ENCODE peak calls at places on chromosomes 6 and 20, in five cellular contexts. One of them, this sample, is unnamed.

GRCh38 chr6:96899019-96899418 is 1.3 kb upstream of the NDUFAF4 start:
- DNase-seq in CD4-positive, alpha-beta T cell: no peak
- DNase-seq in nephron progenitor cell: no peak
- DNase-seq in fibroblast of pulmonary artery: peak; percentile 67
- DNase-seq in WTC11: no peak
- DNase-seq in this sample: no peak

GRCh38 chr6:22250486-22250885 is 46.4 kb downstream of the PRL start:
- DNase-seq in CD4-positive, alpha-beta T cell: no peak
- DNase-seq in nephron progenitor cell: no peak
- DNase-seq in fibroblast of pulmonary artery: no peak
- DNase-seq in WTC11: peak; percentile 53
- DNase-seq in this sample: no peak

GRCh38 chr6:111210074-111210729 is 122.9 kb downstream of the SLC16A10 start:
- DNase-seq in CD4-positive, alpha-beta T cell: no peak
- DNase-seq in nephron progenitor cell: peak; percentile 13
- DNase-seq in fibroblast of pulmonary artery: peak; percentile 75
- DNase-seq in WTC11: no peak
- DNase-seq in this sample: peak; percentile 36

GRCh38 chr20:44123874-44124535 is 63.0 kb downstream of the JPH2 start:
- DNase-seq in CD4-positive, alpha-beta T cell: no peak
- DNase-seq in nephron progenitor cell: no peak
- DNase-seq in fibroblast of pulmonary artery: no peak
- DNase-seq in WTC11: no peak
- DNase-seq in this sample: no peak

GRCh38 chr6:163490826-163491577 is 76.5 kb downstream of the QKI start:
- DNase-seq in CD4-positive, alpha-beta T cell: no peak
- DNase-seq in nephron progenitor cell: no peak
- DNase-seq in fibroblast of pulmonary artery: peak; percentile 59
- DNase-seq in WTC11: no peak
- DNase-seq in this sample: no peak

GRCh38 chr6:79307321-79308036 is 73.0 kb upstream of the HMGN3 start:
- DNase-seq in CD4-positive, alpha-beta T cell: no peak
- DNase-seq in nephron progenitor cell: no peak
- DNase-seq in fibroblast of pulmonary artery: peak; percentile 43
- DNase-seq in WTC11: no peak
- DNase-seq in this sample: no peak

GRCh38 chr20:50348118-50348517 is 157.5 kb downstream of the CEBPB start:
- DNase-seq in CD4-positive, alpha-beta T cell: no peak
- DNase-seq in nephron progenitor cell: no peak
- DNase-seq in fibroblast of pulmonary artery: peak; percentile 63
- DNase-seq in WTC11: no peak
- DNase-seq in this sample: no peak

GRCh38 chr20:37643400-37643799 is 50.4 kb upstream of the CTNNBL1 start:
- DNase-seq in CD4-positive, alpha-beta T cell: no peak
- DNase-seq in nephron progenitor cell: no peak
- DNase-seq in fibroblast of pulmonary artery: no peak
- DNase-seq in WTC11: no peak
- DNase-seq in this sample: no peak

GRCh38 chr6:107697682-107698081 is 126.4 kb downstream of the SCML4 start:
- DNase-seq in CD4-positive, alpha-beta T cell: no peak
- DNase-seq in nephron progenitor cell: no peak
- DNase-seq in fibroblast of pulmonary artery: peak; percentile 51
- DNase-seq in WTC11: no peak
- DNase-seq in this sample: no peak

GRCh38 chr6:37473364-37474095 is 26.2 kb downstream of the CCDC167 start:
- DNase-seq in CD4-positive, alpha-beta T cell: no peak
- DNase-seq in nephron progenitor cell: no peak
- DNase-seq in fibroblast of pulmonary artery: peak; percentile 41
- DNase-seq in WTC11: no peak
- DNase-seq in this sample: no peak

GRCh38 chr20:56202493-56203077 is 45.9 kb upstream of the MC3R start:
- DNase-seq in CD4-positive, alpha-beta T cell: no peak
- DNase-seq in nephron progenitor cell: no peak
- DNase-seq in fibroblast of pulmonary artery: peak; percentile 10
- DNase-seq in WTC11: no peak
- DNase-seq in this sample: no peak

GRCh38 chr6:133817460-133818047 is 71.4 kb upstream of the TCF21 start:
- DNase-seq in CD4-positive, alpha-beta T cell: peak; percentile 9
- DNase-seq in nephron progenitor cell: peak; percentile 48
- DNase-seq in fibroblast of pulmonary artery: no peak
- DNase-seq in WTC11: peak; percentile 88
- DNase-seq in this sample: no peak
- TF ChIP-seq CTCF in CD4-positive, alpha-beta T cell: peak; percentile 71
- TF ChIP-seq CTCF in nephron progenitor cell: peak; percentile 68
- TF ChIP-seq CTCF in fibroblast of pulmonary artery: peak; percentile 50
- TF ChIP-seq CTCF in WTC11: peak; percentile 99
- TF ChIP-seq CTCF in this sample: peak; percentile 94

DNA sequence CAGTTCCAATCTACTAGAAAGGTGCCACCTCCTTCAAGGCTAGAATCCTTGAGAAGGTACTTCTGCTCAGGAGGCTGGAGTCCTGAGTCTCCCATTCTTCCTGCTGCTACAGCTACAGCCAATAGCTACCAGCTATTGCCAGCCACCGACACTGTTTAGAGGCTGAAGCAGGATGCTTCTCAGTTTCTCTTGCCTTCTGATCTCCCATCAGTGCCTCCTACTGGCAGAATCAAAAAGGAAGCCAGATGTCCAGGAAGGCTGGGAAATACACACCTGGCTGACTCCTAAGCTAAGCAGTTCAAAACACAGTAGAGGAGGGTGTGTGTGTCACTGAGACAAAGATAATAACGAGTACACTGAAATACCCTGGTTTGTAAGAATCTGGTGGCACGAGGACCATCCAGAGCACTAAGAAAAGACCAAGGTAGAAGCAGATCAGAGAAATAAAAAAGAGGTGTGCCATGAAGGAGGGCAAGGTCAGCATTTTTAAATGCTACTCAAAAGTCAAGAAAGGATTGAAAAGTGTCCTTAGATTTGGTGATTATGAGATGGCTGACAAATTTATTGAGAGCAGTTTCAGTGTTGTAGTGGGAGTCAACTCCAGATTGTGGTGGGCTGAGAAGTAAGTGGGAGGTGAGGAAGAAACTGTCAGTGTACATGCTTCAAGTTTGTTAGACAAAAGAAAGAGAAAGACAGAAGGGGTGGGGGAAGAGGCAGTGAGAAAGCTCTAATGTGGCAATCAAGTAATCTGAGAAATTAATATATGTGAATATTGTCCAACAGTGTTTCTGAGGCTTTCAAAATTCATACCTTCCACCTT is 2.3 kb upstream of the HLA-DMA start:
- DNase-seq in CD4-positive, alpha-beta T cell: no peak
- DNase-seq in nephron progenitor cell: no peak
- DNase-seq in fibroblast of pulmonary artery: peak; percentile 30
- DNase-seq in WTC11: peak; percentile 53
- DNase-seq in this sample: no peak
- TF ChIP-seq CTCF in CD4-positive, alpha-beta T cell: peak; percentile 36
- TF ChIP-seq CTCF in nephron progenitor cell: peak; percentile 29
- TF ChIP-seq CTCF in fibroblast of pulmonary artery: peak; percentile 44
- TF ChIP-seq CTCF in WTC11: no peak
- TF ChIP-seq CTCF in this sample: peak; percentile 72

GRCh38 chr6:116136373-116136772 is 10.4 kb upstream of the COL10A1 start:
- DNase-seq in CD4-positive, alpha-beta T cell: no peak
- DNase-seq in nephron progenitor cell: no peak
- DNase-seq in fibroblast of pulmonary artery: no peak
- DNase-seq in WTC11: no peak
- DNase-seq in this sample: no peak

GRCh38 chr6:116144590-116144989 is 18.7 kb upstream of the COL10A1 start:
- DNase-seq in CD4-positive, alpha-beta T cell: no peak
- DNase-seq in nephron progenitor cell: no peak
- DNase-seq in fibroblast of pulmonary artery: peak; percentile 77
- DNase-seq in WTC11: no peak
- DNase-seq in this sample: no peak

GRCh38 chr6:116136933-116137340 is 11.0 kb upstream of the COL10A1 start:
- DNase-seq in CD4-positive, alpha-beta T cell: no peak
- DNase-seq in nephron progenitor cell: no peak
- DNase-seq in fibroblast of pulmonary artery: no peak
- DNase-seq in WTC11: no peak
- DNase-seq in this sample: no peak

GRCh38 chr6:116139917-116140316 is 14.0 kb upstream of the COL10A1 start:
- DNase-seq in CD4-positive, alpha-beta T cell: no peak
- DNase-seq in nephron progenitor cell: no peak
- DNase-seq in fibroblast of pulmonary artery: no peak
- DNase-seq in WTC11: no peak
- DNase-seq in this sample: no peak
- TF ChIP-seq CTCF in CD4-positive, alpha-beta T cell: no peak
- TF ChIP-seq CTCF in nephron progenitor cell: no peak
- TF ChIP-seq CTCF in fibroblast of pulmonary artery: no peak
- TF ChIP-seq CTCF in WTC11: no peak
- TF ChIP-seq CTCF in this sample: no peak

GRCh38 chr6:71887006-71887743 is 825 bp downstream of the RIMS1 start:
- DNase-seq in CD4-positive, alpha-beta T cell: no peak
- DNase-seq in nephron progenitor cell: peak; percentile 30
- DNase-seq in fibroblast of pulmonary artery: no peak
- DNase-seq in WTC11: peak; percentile 26
- DNase-seq in this sample: no peak
- TF ChIP-seq CTCF in CD4-positive, alpha-beta T cell: no peak
- TF ChIP-seq CTCF in nephron progenitor cell: peak; percentile 4
- TF ChIP-seq CTCF in fibroblast of pulmonary artery: no peak
- TF ChIP-seq CTCF in WTC11: no peak
- TF ChIP-seq CTCF in this sample: no peak

DNA sequence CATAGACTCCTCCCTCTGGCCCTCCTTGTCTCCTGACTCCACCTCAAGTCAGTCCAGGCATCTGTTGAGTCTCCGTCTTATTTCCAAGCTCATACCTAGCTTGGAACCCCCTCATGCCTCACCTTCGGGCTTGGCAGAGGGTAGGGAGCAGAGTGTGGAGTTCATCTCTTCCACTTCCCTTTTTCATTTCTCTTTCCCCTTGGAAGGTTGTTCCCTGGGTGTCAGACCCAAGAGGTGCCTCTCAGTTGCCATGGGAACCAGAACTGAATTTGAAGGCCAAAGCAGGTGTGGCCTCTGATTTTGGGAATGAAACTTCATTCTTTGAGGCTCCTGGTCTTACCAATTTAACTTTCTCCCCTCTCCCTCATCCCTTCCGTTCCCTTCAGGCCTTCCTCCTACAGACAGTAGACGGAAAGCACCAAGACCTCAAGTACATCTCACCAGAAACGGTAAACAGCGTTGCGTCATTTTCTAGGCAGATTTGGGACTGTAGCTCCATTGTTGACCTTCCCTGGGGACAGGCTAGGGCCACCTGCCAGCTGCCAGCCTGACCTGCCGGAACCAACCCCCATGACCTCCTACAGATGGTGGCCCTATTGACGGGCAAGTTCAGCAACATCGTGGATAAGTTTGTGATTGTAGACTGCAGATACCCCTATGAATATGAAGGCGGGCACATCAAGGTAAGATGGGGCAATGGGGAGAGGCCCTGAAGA is 6.6 kb downstream of the CDC25B start:
- DNase-seq in CD4-positive, alpha-beta T cell: no peak
- DNase-seq in nephron progenitor cell: no peak
- DNase-seq in fibroblast of pulmonary artery: no peak
- DNase-seq in WTC11: no peak
- DNase-seq in this sample: no peak
- TF ChIP-seq CTCF in CD4-positive, alpha-beta T cell: no peak
- TF ChIP-seq CTCF in nephron progenitor cell: no peak
- TF ChIP-seq CTCF in fibroblast of pulmonary artery: no peak
- TF ChIP-seq CTCF in WTC11: no peak
- TF ChIP-seq CTCF in this sample: no peak

DNA sequence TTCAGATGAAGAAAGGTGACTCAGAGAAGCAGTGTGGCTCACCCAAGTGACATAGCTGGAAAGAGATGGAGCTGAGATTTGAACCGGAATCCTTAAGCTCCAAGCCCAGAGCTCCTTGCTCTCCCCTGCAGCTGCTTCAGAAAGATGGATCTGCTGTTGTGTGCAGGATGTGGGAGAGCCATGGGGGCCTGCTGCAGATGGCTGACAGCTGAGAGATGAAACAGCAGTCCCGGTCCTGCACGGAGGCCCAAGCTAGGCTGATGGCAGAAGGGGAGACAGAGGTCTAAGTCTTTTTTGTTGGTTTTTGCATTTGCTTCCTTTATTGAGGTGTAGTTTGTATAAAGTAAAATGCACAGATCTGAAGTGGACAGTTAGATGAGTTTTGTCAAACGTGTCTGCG is 69.8 kb upstream of the FOXP4 start:
- DNase-seq in CD4-positive, alpha-beta T cell: no peak
- DNase-seq in nephron progenitor cell: no peak
- DNase-seq in fibroblast of pulmonary artery: no peak
- DNase-seq in WTC11: no peak
- DNase-seq in this sample: no peak
- TF ChIP-seq CTCF in CD4-positive, alpha-beta T cell: no peak
- TF ChIP-seq CTCF in nephron progenitor cell: no peak
- TF ChIP-seq CTCF in fibroblast of pulmonary artery: no peak
- TF ChIP-seq CTCF in WTC11: no peak
- TF ChIP-seq CTCF in this sample: no peak